ENCODE peak calls at places on chromosomes 13 and 19, in seven cellular contexts. V is foreskin keratinocyte; A is body of pancreas; K is fibroblast of lung; P is CD8-positive, alpha-beta T cell; B is tibial nerve; G is PC-3. O is an unnamed sample.
A peak's percentile ranks its signal among the peaks of the same experiment; 100 is the strongest.

GRCh38 chr19:39823693-39824092 is 10.3 kb downstream of the DYRK1B start:
- DNase-seq in V (no peak), A (no peak), K (no peak), P (no peak), B (no peak), G (no peak), O (no peak)

GRCh38 chr13:40452038-40452666 is 214.3 kb downstream of the FOXO1 start:
- DNase-seq in V (no peak), A (no peak), K (no peak), P (no peak), B (no peak), G (no peak), O (no peak)

GRCh38 chr19:38506723-38507550 is 73.4 kb downstream of the RYR1 start:
- DNase-seq in V (peak; percentile 10), A (peak; percentile 27), K (peak; percentile 17), P (peak; percentile 76), B (no peak), G (peak; percentile 89), O (peak; percentile 16)

GRCh38 chr13:90808838-90809237 is 538.6 kb upstream of the MIR17HG start:
- DNase-seq in V (no peak), A (no peak), K (no peak), P (no peak), B (no peak), G (no peak), O (no peak)

GRCh38 chr19:37899453-37899852 is 6.9 kb downstream of the WDR87 start:
- DNase-seq in V (no peak), A (no peak), K (no peak), P (no peak), B (no peak), G (no peak), O (no peak)

GRCh38 chr13:73074101-73074500 is 15.3 kb downstream of the KLF5 start:
- DNase-seq in V (no peak), A (no peak), K (no peak), P (no peak), B (no peak), G (no peak), O (no peak)

GRCh38 chr19:39360599-39360998 is 18.4 kb downstream of the SAMD4B start:
- DNase-seq in V (no peak), A (no peak), K (no peak), P (no peak), B (no peak), G (no peak), O (no peak)

GRCh38 chr13:107834717-107835116 is 380.6 kb downstream of the LIG4 start:
- DNase-seq in V (no peak), A (no peak), K (peak; percentile 28), P (no peak), B (no peak), G (no peak), O (no peak)

GRCh38 chr13:20940083-20940482 is 37.5 kb upstream of the XPO4 start:
- DNase-seq in V (no peak), A (no peak), K (peak; percentile 47), P (no peak), B (no peak), G (no peak), O (no peak)

GRCh38 chr19:44548736-44549135 is 19.3 kb upstream of the CEACAM20 start:
- DNase-seq in V (peak; percentile 66), A (no peak), K (peak; percentile 72), P (no peak), B (no peak), G (peak; percentile 15), O (peak; percentile 43)

GRCh38 chr13:64314286-64314685 is 2898.6 kb upstream of the PCDH20 start:
- DNase-seq in V (no peak), A (no peak), K (peak; percentile 56), P (no peak), B (no peak), G (peak; percentile 74), O (no peak)

GRCh38 chr13:95921485-95921884 is 131.7 kb downstream of the UGGT2 start:
- DNase-seq in V (no peak), A (no peak), K (peak; percentile 50), P (no peak), B (no peak), G (no peak), O (no peak)

GRCh38 chr13:94599877-94600276 is 1.8 kb upstream of the GPR180 start:
- DNase-seq in V (no peak), A (no peak), K (no peak), P (no peak), B (no peak), G (no peak), O (no peak)

GRCh38 chr13:94595006-94595942 is 678 bp downstream of the TGDS start:
- DNase-seq in V (peak; percentile 3), A (peak; percentile 23), K (peak; percentile 23), P (peak; percentile 7), B (no peak), G (peak; percentile 12), O (no peak)

GRCh38 chr13:94595943-94596574 is at the start of gene TGDS:
- DNase-seq in V (peak; percentile 72), A (peak; percentile 91), K (peak; percentile 97), P (peak; percentile 82), B (peak; percentile 78), G (peak; percentile 88), O (peak; percentile 59)

GRCh38 chr13:94598281-94598680 is 2.3 kb upstream of the TGDS start:
- DNase-seq in V (no peak), A (no peak), K (peak; percentile 28), P (no peak), B (no peak), G (no peak), O (no peak)

DNA sequence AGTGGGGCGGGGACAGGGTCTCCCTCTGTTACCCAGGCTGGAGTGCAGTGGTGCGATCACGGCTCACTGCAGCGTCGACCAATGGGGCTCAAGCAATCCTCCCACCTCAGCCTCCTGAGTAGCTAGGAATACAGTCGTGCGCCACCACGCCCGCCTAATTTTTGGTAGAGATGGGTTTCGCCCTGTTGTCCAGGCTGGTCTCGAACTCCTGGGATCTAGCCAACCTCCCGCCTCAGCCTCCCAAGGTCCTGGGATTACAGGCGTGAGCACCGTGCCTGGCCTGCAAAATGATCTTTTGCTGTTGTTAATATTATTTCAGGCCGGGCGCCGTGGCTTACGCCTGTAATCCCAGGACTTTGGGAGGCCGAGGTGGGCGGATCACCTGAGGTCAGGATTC is 621 bp upstream of the TGDS start:
- DNase-seq in V (no peak), A (no peak), K (no peak), P (no peak), B (no peak), G (no peak), O (no peak)
- H3K27ac ChIP-seq in V (no peak overlapping the region), A (no peak overlapping the region), K (no peak overlapping the region), P (no peak overlapping the region), B (peak overlapping the region; percentile 85), G (no peak overlapping the region), O (no peak overlapping the region)

GRCh38 chr13:37026778-37027177 is 26.2 kb downstream of the EXOSC8 start:
- DNase-seq in V (no peak), A (no peak), K (no peak), P (no peak), B (no peak), G (peak; percentile 42), O (no peak)

GRCh38 chr13:37023871-37024270 is 23.3 kb downstream of the EXOSC8 start:
- DNase-seq in V (no peak), A (no peak), K (peak; percentile 57), P (no peak), B (no peak), G (peak; percentile 24), O (no peak)

GRCh38 chr13:37027639-37028038 is 27.1 kb downstream of the EXOSC8 start:
- DNase-seq in V (no peak), A (no peak), K (no peak), P (no peak), B (no peak), G (no peak), O (no peak)

DNA sequence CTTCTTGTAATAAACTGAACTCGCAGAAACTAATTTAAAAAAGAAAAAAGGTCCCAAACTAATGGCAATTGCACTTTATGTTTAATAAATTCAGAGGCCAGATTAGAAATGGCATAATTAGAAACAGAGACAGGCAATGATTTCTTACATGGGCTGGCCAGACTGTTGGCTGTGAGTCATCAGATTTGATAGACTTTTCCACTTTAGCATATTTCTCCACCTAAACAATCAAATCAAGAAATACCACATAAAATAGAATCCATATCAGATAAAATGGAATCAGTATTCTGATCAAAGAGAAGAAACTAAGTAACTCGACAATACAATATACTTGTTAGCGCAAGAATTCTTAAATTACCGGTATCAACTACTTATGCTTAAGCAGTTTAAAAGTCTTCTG is 29.0 kb downstream of the EXOSC8 start:
- DNase-seq in V (no peak), A (no peak), K (peak; percentile 49), P (no peak), B (no peak), G (no peak), O (no peak)
- H3K27ac ChIP-seq in V (no peak overlapping the region), A (no peak overlapping the region), K (no peak overlapping the region), P (no peak overlapping the region), B (no peak overlapping the region), G (no peak overlapping the region), O (no peak overlapping the region)

GRCh38 chr19:11148001-11148400 is 7.6 kb downstream of the SPC24 start:
- DNase-seq in V (no peak), A (no peak), K (no peak), P (no peak), B (no peak), G (no peak), O (no peak)

GRCh38 chr19:11154683-11155047 is 917 bp downstream of the SPC24 start:
- DNase-seq in V (no peak), A (no peak), K (no peak), P (no peak), B (no peak), G (no peak), O (no peak)

GRCh38 chr19:11155373-11156120 is at the start of gene SPC24:
- DNase-seq in V (peak; percentile 89), A (peak; percentile 93), K (peak; percentile 98), P (peak; percentile 83), B (peak; percentile 79), G (peak; percentile 99), O (peak; percentile 92)

GRCh38 chr19:11151181-11151580 is 4.4 kb downstream of the SPC24 start:
- DNase-seq in V (no peak), A (no peak), K (no peak), P (no peak), B (no peak), G (no peak), O (no peak)

DNA sequence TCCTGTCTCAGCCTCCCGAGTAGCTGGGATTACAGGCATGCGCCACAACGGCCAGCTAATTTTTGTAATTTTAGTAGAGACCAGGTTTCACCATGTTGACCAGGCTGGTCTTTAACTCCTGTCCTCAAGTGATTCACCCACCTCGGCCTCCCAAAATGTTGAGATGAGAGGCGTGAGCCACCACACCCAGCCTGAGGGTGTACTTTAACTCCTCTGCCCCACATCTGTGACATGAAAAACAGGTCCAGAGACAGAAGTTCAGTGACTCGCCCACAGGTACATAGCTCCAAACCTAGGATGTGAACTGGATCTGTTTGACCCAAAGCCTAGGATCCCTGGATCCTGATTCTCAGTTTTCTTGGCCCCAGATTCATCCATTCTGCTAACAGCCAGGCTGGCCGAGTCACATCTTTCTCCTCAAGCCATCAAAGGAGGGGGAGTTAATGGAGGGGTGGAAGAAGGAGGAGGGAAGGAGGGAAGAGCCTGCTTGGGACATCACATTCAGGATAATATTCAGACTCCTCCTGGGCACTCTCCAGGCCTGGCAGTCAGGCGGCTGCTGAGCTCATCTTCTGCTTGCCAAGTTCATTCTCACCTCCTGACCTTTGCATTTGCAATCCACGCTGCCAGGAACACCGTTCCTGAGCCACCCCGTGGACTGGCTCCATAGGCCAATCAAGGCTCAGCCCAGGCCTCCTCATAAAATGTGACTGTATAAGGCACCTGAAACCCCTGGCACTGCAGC is 3.1 kb downstream of the SPC24 start:
- DNase-seq in V (no peak), A (peak; percentile 82), K (peak; percentile 73), P (no peak), B (peak; percentile 58), G (peak; percentile 82), O (no peak)
- H3K27ac ChIP-seq in V (no peak overlapping the region), A (peak overlapping the region; percentile 81), K (peak overlapping the region; percentile 61), P (no peak overlapping the region), B (peak overlapping the region; percentile 83), G (peak overlapping the region; percentile 65), O (peak overlapping the region; percentile 46)

GRCh38 chr13:49140910-49141611 is 79.1 kb upstream of the MLNR start:
- DNase-seq in V (no peak), A (no peak), K (no peak), P (no peak), B (no peak), G (no peak), O (no peak)
- H3K27ac ChIP-seq in V (no peak overlapping the region), A (no peak overlapping the region), K (no peak overlapping the region), P (no peak overlapping the region), B (no peak overlapping the region), G (no peak overlapping the region), O (no peak overlapping the region)